ENCODE peak calls at places on chromosomes 4 and X, in nine cellular contexts. One of them, this sample, is unnamed.

GRCh38 chr4:15479089-15479912 is 9.6 kb downstream of the CC2D2A start:
- DNase-seq in ovary: peak
- DNase-seq in A549: peak
- DNase-seq in A673: peak
- DNase-seq in tibial nerve: peak
- DNase-seq in pancreas: peak
- DNase-seq in left ventricle myocardium inferior: no peak
- DNase-seq in dorsolateral prefrontal cortex: peak
- DNase-seq in HL-60: peak
- DNase-seq in this sample: peak

GRCh38 chr4:13162886-13163285 is 321.3 kb downstream of the RAB28 start:
- DNase-seq in HL-60: no peak
- DNase-seq in A549: no peak
- DNase-seq in pancreas: no peak
- DNase-seq in tibial nerve: no peak
- DNase-seq in A673: no peak
- DNase-seq in left ventricle myocardium inferior: no peak
- DNase-seq in ovary: no peak
- DNase-seq in dorsolateral prefrontal cortex: no peak
- DNase-seq in this sample: no peak

GRCh38 chrX:119981286-119982070 is 37.9 kb upstream of the NKAP start:
- DNase-seq in A673: peak
- DNase-seq in dorsolateral prefrontal cortex: no peak
- DNase-seq in HL-60: peak
- DNase-seq in tibial nerve: no peak
- DNase-seq in ovary: no peak
- DNase-seq in left ventricle myocardium inferior: no peak
- DNase-seq in A549: peak
- DNase-seq in pancreas: no peak
- DNase-seq in this sample: peak

GRCh38 chr4:38071801-38072567 is 111.8 kb downstream of the PTTG2 start:
- DNase-seq in tibial nerve: no peak
- DNase-seq in A549: no peak
- DNase-seq in HL-60: peak
- DNase-seq in ovary: no peak
- DNase-seq in left ventricle myocardium inferior: no peak
- DNase-seq in A673: peak
- DNase-seq in dorsolateral prefrontal cortex: no peak
- DNase-seq in pancreas: no peak
- DNase-seq in this sample: no peak

GRCh38 chrX:27619459-27619858 is 29.3 kb downstream of the DCAF8L2 start:
- DNase-seq in HL-60: no peak
- DNase-seq in A549: no peak
- DNase-seq in A673: no peak
- DNase-seq in dorsolateral prefrontal cortex: no peak
- DNase-seq in pancreas: no peak
- DNase-seq in tibial nerve: no peak
- DNase-seq in ovary: no peak
- DNase-seq in left ventricle myocardium inferior: no peak
- DNase-seq in this sample: no peak

GRCh38 chrX:154526901-154527675 is 11.1 kb upstream of the FAM3A start:
- DNase-seq in pancreas: peak
- DNase-seq in dorsolateral prefrontal cortex: peak
- DNase-seq in left ventricle myocardium inferior: peak
- DNase-seq in A549: peak
- DNase-seq in tibial nerve: peak
- DNase-seq in A673: peak
- DNase-seq in ovary: peak
- DNase-seq in HL-60: peak
- DNase-seq in this sample: peak

GRCh38 chr4:157012296-157012695 is 40.7 kb upstream of the PDGFC start:
- DNase-seq in HL-60: no peak
- DNase-seq in tibial nerve: no peak
- DNase-seq in A549: no peak
- DNase-seq in ovary: no peak
- DNase-seq in dorsolateral prefrontal cortex: no peak
- DNase-seq in A673: peak
- DNase-seq in left ventricle myocardium inferior: no peak
- DNase-seq in pancreas: no peak
- DNase-seq in this sample: no peak

GRCh38 chrX:15158736-15159406 is 111.0 kb downstream of the ASB9 start:
- DNase-seq in A549: peak
- DNase-seq in left ventricle myocardium inferior: no peak
- DNase-seq in A673: no peak
- DNase-seq in tibial nerve: no peak
- DNase-seq in pancreas: no peak
- DNase-seq in ovary: no peak
- DNase-seq in HL-60: no peak
- DNase-seq in dorsolateral prefrontal cortex: no peak
- DNase-seq in this sample: no peak

GRCh38 chrX:57929373-57929772 is 19.1 kb upstream of the ZXDA start:
- DNase-seq in HL-60: peak
- DNase-seq in pancreas: no peak
- DNase-seq in dorsolateral prefrontal cortex: no peak
- DNase-seq in A673: peak
- DNase-seq in left ventricle myocardium inferior: no peak
- DNase-seq in ovary: no peak
- DNase-seq in tibial nerve: no peak
- DNase-seq in A549: peak
- DNase-seq in this sample: no peak

GRCh38 chr4:123340381-123340701 is 56.3 kb upstream of the SPRY1 start:
- DNase-seq in HL-60: no peak
- DNase-seq in ovary: no peak
- DNase-seq in dorsolateral prefrontal cortex: no peak
- DNase-seq in A673: peak
- DNase-seq in tibial nerve: no peak
- DNase-seq in A549: peak
- DNase-seq in left ventricle myocardium inferior: no peak
- DNase-seq in pancreas: no peak
- DNase-seq in this sample: peak

GRCh38 chr4:124167602-124168001 is 544.9 kb downstream of the ANKRD50 start:
- DNase-seq in dorsolateral prefrontal cortex: no peak
- DNase-seq in pancreas: no peak
- DNase-seq in ovary: no peak
- DNase-seq in A549: no peak
- DNase-seq in tibial nerve: no peak
- DNase-seq in HL-60: no peak
- DNase-seq in A673: no peak
- DNase-seq in left ventricle myocardium inferior: no peak
- DNase-seq in this sample: no peak

DNA sequence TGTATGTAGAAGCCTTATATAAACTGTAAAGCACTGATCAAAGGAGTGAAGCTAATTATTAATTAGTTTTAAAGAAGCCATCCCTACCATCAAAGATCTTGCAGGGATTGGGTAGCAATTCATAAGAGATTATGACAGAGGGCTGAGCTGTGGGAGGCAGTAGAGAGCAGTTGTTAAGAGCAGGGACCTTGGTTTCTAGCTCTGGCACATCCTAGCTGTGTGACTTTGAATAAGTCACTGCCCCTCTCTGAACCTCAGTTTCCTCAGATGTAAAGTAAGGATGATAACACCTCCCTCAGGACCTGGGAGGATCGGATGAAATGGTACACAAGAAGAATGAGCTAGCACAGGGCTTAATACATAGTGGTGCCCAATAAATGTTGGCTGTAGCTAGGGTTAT is 45.4 kb downstream of the APLN start:
- DNase-seq in pancreas: no peak
- DNase-seq in ovary: no peak
- DNase-seq in tibial nerve: no peak
- DNase-seq in HL-60: no peak
- DNase-seq in left ventricle myocardium inferior: no peak
- DNase-seq in A673: no peak
- DNase-seq in dorsolateral prefrontal cortex: no peak
- DNase-seq in A549: no peak
- DNase-seq in this sample: no peak
- TF ChIP-seq CTCF in pancreas: no peak
- TF ChIP-seq CTCF in ovary: no peak
- TF ChIP-seq CTCF in tibial nerve: no peak
- TF ChIP-seq CTCF in HL-60: no peak
- TF ChIP-seq CTCF in left ventricle myocardium inferior: no peak
- TF ChIP-seq CTCF in A673: peak
- TF ChIP-seq CTCF in dorsolateral prefrontal cortex: no peak
- TF ChIP-seq CTCF in A549: no peak
- TF ChIP-seq CTCF in this sample: peak

DNA sequence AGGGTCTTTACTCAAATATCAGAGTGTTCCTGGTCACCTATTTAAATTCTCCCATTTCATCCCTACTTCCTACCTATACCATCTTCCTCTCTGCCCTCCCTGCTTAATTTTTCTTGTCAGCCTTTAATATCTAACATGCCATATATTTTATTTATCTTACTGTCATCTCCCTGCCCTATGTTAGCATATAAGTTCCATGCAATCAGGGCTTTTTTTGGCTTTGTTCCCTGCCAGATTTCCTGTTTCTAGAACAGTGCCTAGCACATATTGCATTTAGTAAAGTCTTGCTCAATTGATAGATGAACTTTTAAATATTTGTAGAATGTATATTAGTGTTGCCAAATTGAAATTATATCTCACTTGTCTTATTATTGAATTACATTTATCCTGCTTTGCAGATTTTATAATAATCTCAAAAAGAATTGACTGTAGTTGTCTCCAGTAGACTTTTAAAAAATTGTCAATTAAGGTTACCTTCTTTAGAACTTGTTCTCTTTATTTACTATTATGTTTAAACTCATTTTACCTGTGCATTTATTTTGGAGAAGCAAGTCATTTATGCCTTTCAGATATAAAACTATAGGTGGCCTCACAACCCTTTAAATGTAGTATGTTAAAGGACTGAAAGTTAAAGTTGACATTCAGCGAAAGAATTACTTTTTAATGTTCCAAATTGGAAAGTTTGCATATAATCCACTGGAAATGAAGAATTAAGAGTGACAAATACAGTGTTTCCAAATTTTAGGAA is 108.2 kb upstream of the BMPR1B start:
- DNase-seq in pancreas: no peak
- DNase-seq in tibial nerve: no peak
- DNase-seq in A673: no peak
- DNase-seq in ovary: no peak
- DNase-seq in left ventricle myocardium inferior: no peak
- DNase-seq in A549: no peak
- DNase-seq in HL-60: no peak
- DNase-seq in dorsolateral prefrontal cortex: no peak
- DNase-seq in this sample: no peak
- H3K27ac ChIP-seq in pancreas: no peak
- H3K27ac ChIP-seq in tibial nerve: no peak
- H3K27ac ChIP-seq in A673: no peak
- H3K27ac ChIP-seq in ovary: no peak
- H3K27ac ChIP-seq in left ventricle myocardium inferior: peak
- H3K27ac ChIP-seq in A549: peak
- H3K27ac ChIP-seq in HL-60: no peak
- H3K27ac ChIP-seq in dorsolateral prefrontal cortex: no peak
- H3K27ac ChIP-seq in this sample: no peak

GRCh38 chr4:93788712-93789111 is 39.8 kb upstream of the ATOH1 start:
- DNase-seq in ovary: no peak
- DNase-seq in tibial nerve: no peak
- DNase-seq in dorsolateral prefrontal cortex: no peak
- DNase-seq in A549: peak
- DNase-seq in HL-60: no peak
- DNase-seq in left ventricle myocardium inferior: no peak
- DNase-seq in A673: peak
- DNase-seq in pancreas: no peak
- DNase-seq in this sample: peak
- TF ChIP-seq CTCF in ovary: no peak
- TF ChIP-seq CTCF in tibial nerve: no peak
- TF ChIP-seq CTCF in dorsolateral prefrontal cortex: peak
- TF ChIP-seq CTCF in A549: peak
- TF ChIP-seq CTCF in HL-60: peak
- TF ChIP-seq CTCF in left ventricle myocardium inferior: peak
- TF ChIP-seq CTCF in A673: peak
- TF ChIP-seq CTCF in pancreas: no peak
- TF ChIP-seq CTCF in this sample: peak

GRCh38 chr4:142402156-142402555 is 443.9 kb downstream of the INPP4B start:
- DNase-seq in left ventricle myocardium inferior: no peak
- DNase-seq in tibial nerve: no peak
- DNase-seq in pancreas: no peak
- DNase-seq in A673: no peak
- DNase-seq in dorsolateral prefrontal cortex: no peak
- DNase-seq in HL-60: no peak
- DNase-seq in A549: no peak
- DNase-seq in ovary: no peak
- DNase-seq in this sample: no peak

GRCh38 chr4:142393127-142393526 is 453.0 kb downstream of the INPP4B start:
- DNase-seq in pancreas: no peak
- DNase-seq in ovary: no peak
- DNase-seq in A673: no peak
- DNase-seq in A549: no peak
- DNase-seq in dorsolateral prefrontal cortex: no peak
- DNase-seq in HL-60: no peak
- DNase-seq in tibial nerve: no peak
- DNase-seq in left ventricle myocardium inferior: no peak
- DNase-seq in this sample: no peak

DNA sequence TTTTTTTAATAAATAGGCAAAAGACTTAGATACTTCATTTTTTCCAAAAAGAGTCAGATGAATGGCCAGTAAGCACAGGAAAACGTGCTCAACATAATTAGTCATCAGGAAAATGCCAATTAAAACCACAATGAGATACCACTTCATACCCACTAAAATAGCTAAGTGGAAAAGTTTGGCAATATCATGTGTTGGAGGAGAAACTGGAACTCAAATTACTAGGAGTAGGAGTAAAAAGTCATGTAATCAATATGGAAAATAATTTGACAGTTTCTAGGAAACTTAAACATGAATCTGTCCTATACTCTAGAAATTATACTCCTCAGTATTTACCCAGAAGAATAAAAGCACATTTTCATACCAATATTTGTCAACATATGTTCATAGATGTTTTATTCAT is 449.8 kb downstream of the INPP4B start:
- DNase-seq in ovary: no peak
- DNase-seq in pancreas: no peak
- DNase-seq in tibial nerve: no peak
- DNase-seq in left ventricle myocardium inferior: no peak
- DNase-seq in dorsolateral prefrontal cortex: no peak
- DNase-seq in HL-60: no peak
- DNase-seq in A549: no peak
- DNase-seq in A673: peak
- DNase-seq in this sample: no peak
- H3K27ac ChIP-seq in ovary: no peak
- H3K27ac ChIP-seq in pancreas: no peak
- H3K27ac ChIP-seq in tibial nerve: no peak
- H3K27ac ChIP-seq in left ventricle myocardium inferior: no peak
- H3K27ac ChIP-seq in dorsolateral prefrontal cortex: no peak
- H3K27ac ChIP-seq in HL-60: no peak
- H3K27ac ChIP-seq in A549: no peak
- H3K27ac ChIP-seq in A673: no peak
- H3K27ac ChIP-seq in this sample: no peak

DNA sequence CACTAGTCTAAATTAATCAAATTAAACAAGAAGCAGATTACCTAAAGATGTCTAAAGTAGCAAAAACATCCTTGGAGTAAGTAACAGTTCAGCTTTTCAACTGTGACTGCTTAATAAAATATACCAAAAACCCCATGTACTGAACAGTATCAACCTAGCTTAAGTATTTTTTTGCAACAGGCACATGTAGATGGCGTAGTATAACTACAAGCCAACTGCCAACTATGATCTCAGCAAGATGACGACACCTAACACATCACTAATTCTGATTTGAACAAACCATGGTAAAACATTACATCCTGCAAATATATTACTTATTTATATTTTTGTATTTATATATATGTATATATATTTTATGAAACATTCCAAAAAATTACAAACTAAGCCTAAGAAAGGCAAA is 24.5 kb downstream of the DHX15 start:
- DNase-seq in ovary: no peak
- DNase-seq in dorsolateral prefrontal cortex: no peak
- DNase-seq in pancreas: no peak
- DNase-seq in A673: no peak
- DNase-seq in HL-60: no peak
- DNase-seq in tibial nerve: no peak
- DNase-seq in left ventricle myocardium inferior: no peak
- DNase-seq in A549: peak
- DNase-seq in this sample: no peak
- TF ChIP-seq CTCF in ovary: no peak
- TF ChIP-seq CTCF in dorsolateral prefrontal cortex: no peak
- TF ChIP-seq CTCF in pancreas: no peak
- TF ChIP-seq CTCF in A673: no peak
- TF ChIP-seq CTCF in HL-60: no peak
- TF ChIP-seq CTCF in tibial nerve: no peak
- TF ChIP-seq CTCF in left ventricle myocardium inferior: no peak
- TF ChIP-seq CTCF in A549: peak
- TF ChIP-seq CTCF in this sample: no peak